ENCODE peak calls at places on chromosome 9, in four cellular contexts. P, U, F and A are unnamed samples.

GRCh38 chr9:111897831-111898144 is 1.2 kb downstream of the UGCG start:
- DNase-seq in P (peak; percentile 35), U (no peak), F (no peak), A (peak; percentile 11)

GRCh38 chr9:123953601-123954011 is 23.7 kb upstream of the DENND1A start:
- DNase-seq in P (no peak), U (no peak), F (no peak), A (no peak)

GRCh38 chr9:93962041-93962440 is 6.9 kb upstream of the BARX1 start:
- DNase-seq in P (peak; percentile 8), U (no peak), F (no peak), A (no peak)

GRCh38 chr9:116806075-116806474 is 119.0 kb downstream of the TRIM32 start:
- DNase-seq in P (no peak), U (no peak), F (peak; percentile 40), A (no peak)

GRCh38 chr9:33799928-33800689 is 4.7 kb downstream of the PRSS3 start:
- DNase-seq in P (no peak), U (no peak), F (no peak), A (no peak)

GRCh38 chr9:112447283-112447761 is 39.3 kb upstream of the KIAA1958 start:
- DNase-seq in P (peak; percentile 8), U (no peak), F (peak; percentile 66), A (peak; percentile 58)

GRCh38 chr9:37936965-37937364 is 33.0 kb upstream of the SLC25A51 start:
- DNase-seq in P (peak; percentile 84), U (no peak), F (peak; percentile 78), A (peak; percentile 82)

GRCh38 chr9:114454652-114455051 is 50.6 kb downstream of the WHRN start:
- DNase-seq in P (no peak), U (no peak), F (no peak), A (no peak)

GRCh38 chr9:107615325-107615724 is 125.8 kb upstream of the KLF4 start:
- DNase-seq in P (peak; percentile 85), U (no peak), F (no peak), A (no peak)

GRCh38 chr9:106868096-106868495 is 5.1 kb downstream of the ZNF462 start:
- DNase-seq in P (no peak), U (no peak), F (no peak), A (no peak)

GRCh38 chr9:137029058-137029922 is 1.3 kb upstream of the ABCA2 start:
- DNase-seq in P (peak; percentile 41), U (peak; percentile 87), F (no peak), A (peak; percentile 26)

GRCh38 chr9:6827370-6827949 is 69.7 kb downstream of the KDM4C start:
- DNase-seq in P (peak; percentile 58), U (no peak), F (no peak), A (peak; percentile 36)

GRCh38 chr9:101625871-101626270 is 31.1 kb upstream of the PPP3R2 start:
- DNase-seq in P (no peak), U (no peak), F (no peak), A (no peak)

GRCh38 chr9:98801969-98802371 is 5.5 kb upstream of the GALNT12 start:
- DNase-seq in P (no peak), U (peak; percentile 18), F (peak; percentile 56), A (no peak)

GRCh38 chr9:79003514-79003913 is 568.3 kb upstream of the TLE4 start:
- DNase-seq in P (no peak), U (no peak), F (no peak), A (no peak)

GRCh38 chr9:111743275-111743674 is 51.5 kb downstream of the SHOC1 start:
- DNase-seq in P (peak; percentile 80), U (no peak), F (peak; percentile 94), A (peak; percentile 79)

GRCh38 chr9:79053613-79054012 is 518.2 kb upstream of the TLE4 start:
- DNase-seq in P (no peak), U (no peak), F (peak; percentile 76), A (no peak)

GRCh38 chr9:13915591-13916301 is 398.2 kb downstream of the NFIB start:
- DNase-seq in P (no peak), U (no peak), F (peak; percentile 48), A (no peak)

GRCh38 chr9:114189823-114190562 is 34.7 kb downstream of the COL27A1 start:
- DNase-seq in P (no peak), U (no peak), F (no peak), A (no peak)

GRCh38 chr9:79695531-79696218 is 123.9 kb downstream of the TLE4 start:
- DNase-seq in P (no peak), U (no peak), F (no peak), A (no peak)

GRCh38 chr9:18665947-18666346 is 192.0 kb downstream of the ADAMTSL1 start:
- DNase-seq in P (peak; percentile 17), U (no peak), F (no peak), A (no peak)